ENCODE peak calls at places on chromosomes 16 and 17, in five cellular contexts. X is AG10803, M is mucosa of descending colon, G is HFFc6, Q is NB4. T is an unnamed sample.
A peak's percentile ranks its signal among the peaks of the same experiment; 100 is the strongest.

GRCh38 chr16:4801962-4802658 is at the start of gene ROGDI:
- DNase-seq in X (peak; percentile 28), M (peak; percentile 98), G (peak; percentile 22), Q (peak; percentile 83), T (peak; percentile 53)

GRCh38 chr17:6749519-6749918 is 6.3 kb upstream of the XAF1 start:
- DNase-seq in X (no peak), M (no peak), G (no peak), Q (peak; percentile 57), T (no peak)

GRCh38 chr17:19415311-19415710 is 4.3 kb downstream of the RNF112 start:
- DNase-seq in X (no peak), M (no peak), G (no peak), Q (no peak), T (no peak)

GRCh38 chr17:6163632-6164319 is 93.6 kb downstream of the WSCD1 start:
- DNase-seq in X (peak; percentile 47), M (no peak), G (no peak), Q (no peak), T (no peak)

GRCh38 chr17:44916059-44916780 is 920 bp upstream of the GFAP start:
- DNase-seq in X (peak; percentile 55), M (no peak), G (no peak), Q (no peak), T (no peak)

GRCh38 chr17:73534575-73534940 is 109.7 kb downstream of the SDK2 start:
- DNase-seq in X (no peak), M (no peak), G (no peak), Q (no peak), T (no peak)

GRCh38 chr17:44628234-44629188 is 27.8 kb upstream of the MEIOC start:
- DNase-seq in X (no peak), M (peak; percentile 5), G (no peak), Q (no peak), T (no peak)

GRCh38 chr16:86367291-86368072 is 142.8 kb upstream of the FOXF1 start:
- DNase-seq in X (no peak), M (no peak), G (no peak), Q (no peak), T (no peak)

GRCh38 chr16:69848635-69849545 is 86.8 kb downstream of the WWP2 start:
- DNase-seq in X (peak; percentile 93), M (peak; percentile 90), G (peak; percentile 86), Q (no peak), T (peak; percentile 68)

DNA sequence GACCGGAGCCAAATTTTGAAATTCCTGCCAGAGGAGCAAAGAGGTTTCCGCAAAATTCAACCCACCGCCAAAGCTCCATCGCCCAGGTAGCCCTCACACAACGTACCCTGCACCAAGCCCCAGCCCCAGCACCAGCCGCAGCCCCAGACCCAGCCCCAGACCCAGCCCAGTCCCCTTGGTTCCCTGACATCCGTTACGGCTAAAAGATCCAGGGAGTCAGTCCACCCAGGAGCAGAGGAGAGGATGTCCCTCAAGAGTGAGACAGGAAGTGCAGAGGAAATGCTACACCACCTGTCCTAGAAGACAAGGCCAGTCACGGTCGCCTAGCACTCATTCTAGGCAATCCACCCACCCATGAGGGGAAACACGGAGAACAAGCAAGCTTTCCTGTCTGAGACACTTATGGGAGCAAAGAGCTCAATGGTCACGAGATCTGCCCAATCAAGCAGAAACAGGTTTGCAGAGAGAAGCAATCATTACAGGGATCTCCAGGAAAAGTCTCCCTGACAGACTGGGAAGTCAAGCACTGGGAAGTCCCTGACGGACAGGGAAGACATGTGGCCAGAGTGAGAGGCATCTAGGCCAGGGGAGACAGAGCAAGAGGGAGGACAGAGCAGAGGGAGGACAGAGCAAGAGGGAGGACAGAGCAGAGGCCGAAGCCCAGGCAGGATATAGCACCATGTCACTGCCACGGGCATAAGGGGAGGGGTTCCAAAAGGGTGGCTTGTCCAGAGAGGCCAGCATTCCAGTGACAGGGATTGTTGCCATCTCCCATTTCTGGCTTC is 15.0 kb upstream of the KCNJ18 start:
- DNase-seq in X (no peak), M (no peak), G (no peak), Q (no peak), T (no peak)
- TF ChIP-seq CTCF in X (no peak), M (no peak), G (no peak), Q (no peak), T (no peak)

GRCh38 chr16:88754912-88755744 is 29.9 kb downstream of the PIEZO1 start:
- DNase-seq in X (peak; percentile 60), M (no peak), G (peak; percentile 82), Q (no peak), T (no peak)
- TF ChIP-seq CTCF in X (peak; percentile 46), M (no peak), G (no peak), Q (no peak), T (peak; percentile 74)

DNA sequence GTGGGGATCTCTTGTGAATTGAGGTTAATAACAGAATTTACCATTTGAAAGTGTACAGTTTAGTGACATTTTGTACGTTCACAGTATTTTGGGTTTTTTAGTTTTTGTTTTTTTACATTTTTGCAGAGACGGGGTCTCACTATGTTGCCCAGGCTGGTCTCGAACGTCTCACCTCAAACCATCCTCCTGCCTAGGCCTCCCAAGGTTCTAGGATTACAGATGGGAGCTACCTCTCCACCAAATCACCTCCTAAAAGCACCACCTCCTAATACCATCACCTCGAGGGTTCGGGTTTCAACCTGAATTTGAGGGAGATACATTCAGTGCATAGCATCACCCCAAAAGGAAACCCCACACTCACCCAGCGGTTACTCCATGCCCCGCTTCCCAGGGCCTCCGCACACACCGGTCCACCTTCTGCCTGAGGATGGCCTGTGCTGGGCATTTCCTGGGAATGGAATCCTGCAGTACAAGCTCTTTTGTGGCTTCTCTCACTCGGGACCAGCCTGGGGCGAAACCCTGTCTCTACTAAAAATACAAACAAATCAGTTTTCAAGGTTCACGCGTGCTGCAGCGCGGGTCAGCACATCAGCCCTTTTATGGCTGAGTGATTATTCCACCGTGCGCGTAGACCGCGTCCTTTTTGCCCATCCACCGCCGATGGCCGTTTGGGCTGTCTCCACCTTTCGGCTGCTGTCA is 182.7 kb upstream of the CIBAR2 start:
- DNase-seq in X (no peak), M (no peak), G (no peak), Q (no peak), T (no peak)
- TF ChIP-seq CTCF in X (no peak), M (no peak), G (no peak), Q (no peak), T (no peak)

GRCh38 chr17:52297230-52298010 is 138.9 kb upstream of the CA10 start:
- DNase-seq in X (no peak), M (no peak), G (no peak), Q (peak; percentile 53), T (no peak)
- TF ChIP-seq CTCF in X (no peak), M (no peak), G (no peak), Q (no peak), T (no peak)

DNA sequence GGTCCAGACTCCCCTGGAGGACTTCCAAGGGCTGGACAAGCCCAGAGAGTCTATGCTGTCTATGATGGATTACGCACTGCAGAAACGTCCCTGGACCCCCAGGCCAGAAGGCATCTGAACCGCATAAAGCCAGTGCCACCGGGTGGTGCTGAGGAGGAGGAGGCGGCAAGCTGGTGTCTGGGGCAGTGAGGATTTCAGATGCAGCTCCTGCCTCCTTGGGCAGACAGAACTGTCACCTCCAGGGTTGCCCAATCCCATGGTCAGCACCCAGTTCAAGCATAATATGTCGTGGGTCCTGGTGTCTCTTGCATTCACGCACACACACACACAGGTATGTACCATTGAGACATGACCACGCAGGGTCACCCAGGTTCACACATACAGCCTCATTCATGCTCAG is 25.6 kb downstream of the RAP1GAP2 start:
- DNase-seq in X (no peak), M (no peak), G (no peak), Q (no peak), T (no peak)
- TF ChIP-seq CTCF in X (no peak), M (no peak), G (no peak), Q (no peak), T (no peak)

GRCh38 chr16:56277040-56277439 is 85.8 kb downstream of the GNAO1 start:
- DNase-seq in X (no peak), M (no peak), G (no peak), Q (no peak), T (no peak)
- TF ChIP-seq CTCF in X (peak; percentile 12), M (no peak), G (peak; percentile 60), Q (no peak), T (peak; percentile 65)

GRCh38 chr17:75855310-75856061 is at the start of gene WBP2:
- DNase-seq in X (peak; percentile 100), M (peak; percentile 99), G (peak; percentile 100), Q (peak; percentile 100), T (peak; percentile 100)
- TF ChIP-seq CTCF in X (peak; percentile 12), M (peak; percentile 12), G (peak; percentile 27), Q (no peak), T (no peak)

T was measured in brain microvascular endothelial cell.